ENCODE peak calls at places on chromosome 9, in eight cellular contexts. D is NCI-H1105 treated with DMSO at 0.1 percent for 48 hours, Y is right lobe of liver, P is NCI-H774, M is AML-193, H is left lung, O is ELF-1, K is Karpas-422. N is an unnamed sample.

GRCh38 chr9:105157178-105157583 is 87.3 kb upstream of the SLC44A1 start:
- DNase-seq in D (peak; percentile 70), Y (peak; percentile 59), P (peak; percentile 22), M (peak; percentile 92), H (peak; percentile 76), O (peak; percentile 39), K (peak; percentile 78), N (peak; percentile 76)

GRCh38 chr9:85742630-85742928 is 825 bp upstream of the AGTPBP1 start:
- DNase-seq in D (no peak), Y (no peak), P (no peak), M (peak; percentile 24), H (no peak), O (no peak), K (no peak), N (no peak)

GRCh38 chr9:19934301-19934868 is 145.5 kb upstream of the SLC24A2 start:
- DNase-seq in D (no peak), Y (peak; percentile 46), P (no peak), M (no peak), H (peak; percentile 77), O (peak; percentile 51), K (no peak), N (no peak)

GRCh38 chr9:95504053-95504963 is 12.5 kb downstream of the PTCH1 start:
- DNase-seq in D (no peak), Y (no peak), P (no peak), M (peak; percentile 9), H (no peak), O (peak; percentile 83), K (peak; percentile 77), N (peak; percentile 71)

GRCh38 chr9:110189001-110189400 is 19.0 kb downstream of the C9orf152 start:
- DNase-seq in D (no peak), Y (peak; percentile 79), P (peak; percentile 71), M (peak; percentile 50), H (no peak), O (no peak), K (no peak), N (peak; percentile 28)

GRCh38 chr9:98993570-98993945 is 49.9 kb downstream of the COL15A1 start:
- DNase-seq in D (no peak), Y (no peak), P (no peak), M (no peak), H (no peak), O (no peak), K (no peak), N (no peak)

GRCh38 chr9:86434039-86434726 is 80.0 kb upstream of the TUT7 start:
- DNase-seq in D (peak; percentile 56), Y (no peak), P (peak; percentile 5), M (peak; percentile 63), H (no peak), O (peak; percentile 56), K (peak; percentile 76), N (peak; percentile 62)

GRCh38 chr9:78280982-78281668 is 15.8 kb upstream of the PSAT1 start:
- DNase-seq in D (peak; percentile 2), Y (peak; percentile 88), P (no peak), M (no peak), H (peak; percentile 79), O (no peak), K (no peak), N (no peak)

GRCh38 chr9:128286435-128286834 is 10.4 kb downstream of the SWI5 start:
- DNase-seq in D (no peak), Y (no peak), P (no peak), M (no peak), H (no peak), O (no peak), K (no peak), N (no peak)